ENCODE peak calls at places on chromosomes 11 and 22, in seven cellular contexts. L is T47D, N is K562, Q is HepG2, E is SK-N-SH, D is HCT116, B is H1. A is an unnamed sample.

GRCh38 chr22:47810505-47811500 is 1048.4 kb downstream of the TBC1D22A start:
- DNase-seq in L (no peak), N (no peak), Q (no peak), E (no peak), D (no peak), B (no peak), A (no peak)

GRCh38 chr11:45102810-45103621 is 43.4 kb upstream of the PRDM11 start:
- DNase-seq in L (peak), N (peak), Q (peak), E (peak), D (peak), B (no peak), A (peak)

GRCh38 chr22:46149493-46149997 is 781 bp upstream of the PPARA start:
- DNase-seq in L (peak), N (peak), Q (no peak), E (no peak), D (no peak), B (no peak), A (no peak)

GRCh38 chr11:32374261-32374711 is 61.1 kb downstream of the WT1 start:
- DNase-seq in L (peak), N (peak), Q (peak), E (peak), D (peak), B (peak), A (peak)

GRCh38 chr22:26548984-26549383 is 36.7 kb upstream of the TFIP11 start:
- DNase-seq in L (peak), N (no peak), Q (no peak), E (no peak), D (no peak), B (no peak), A (no peak)

GRCh38 chr11:123628936-123629683 is 25.3 kb downstream of the SCN3B start:
- DNase-seq in L (no peak), N (no peak), Q (no peak), E (peak), D (no peak), B (no peak), A (no peak)

GRCh38 chr11:18091731-18092130 is 14.2 kb downstream of the SAAL1 start:
- DNase-seq in L (no peak), N (no peak), Q (no peak), E (no peak), D (no peak), B (no peak), A (no peak)

GRCh38 chr11:118820412-118821357 is 29.7 kb upstream of the DDX6 start:
- DNase-seq in L (peak), N (no peak), Q (no peak), E (peak), D (peak), B (no peak), A (peak)

GRCh38 chr11:57269580-57270021 is 32.6 kb upstream of the APLNR start:
- DNase-seq in L (peak), N (no peak), Q (no peak), E (no peak), D (no peak), B (no peak), A (no peak)

GRCh38 chr11:58958500-58958899 is 19.2 kb downstream of the GLYATL1 start:
- DNase-seq in L (no peak), N (peak), Q (peak), E (peak), D (peak), B (peak), A (peak)

GRCh38 chr11:111730871-111731591 is 35.2 kb downstream of the PPP2R1B start:
- DNase-seq in L (peak), N (no peak), Q (no peak), E (peak), D (no peak), B (no peak), A (no peak)

GRCh38 chr11:46743693-46744339 is 24.8 kb downstream of the F2 start:
- DNase-seq in L (no peak), N (peak), Q (no peak), E (no peak), D (no peak), B (no peak), A (no peak)

GRCh38 chr22:41286639-41287091 is 678 bp upstream of the RANGAP1 start:
- DNase-seq in L (no peak), N (no peak), Q (peak), E (peak), D (no peak), B (no peak), A (peak)

GRCh38 chr11:32918427-32918826 is 25.8 kb downstream of the QSER1 start:
- DNase-seq in L (no peak), N (no peak), Q (no peak), E (no peak), D (no peak), B (no peak), A (no peak)

GRCh38 chr11:8065031-8065430 is 16.0 kb upstream of the TUB start:
- DNase-seq in L (no peak), N (no peak), Q (no peak), E (no peak), D (no peak), B (no peak), A (no peak)

GRCh38 chr22:38569181-38569971 is 607 bp downstream of the DMC1 start:
- DNase-seq in L (no peak), N (peak), Q (no peak), E (peak), D (no peak), B (no peak), A (no peak)

GRCh38 chr22:40240671-40241070 is 62.9 kb downstream of the TNRC6B start:
- DNase-seq in L (no peak), N (no peak), Q (no peak), E (no peak), D (no peak), B (no peak), A (no peak)

GRCh38 chr11:61657566-61657965 is 22.6 kb upstream of the DAGLA start:
- DNase-seq in L (no peak), N (no peak), Q (peak), E (no peak), D (no peak), B (no peak), A (no peak)

GRCh38 chr11:9142732-9143131 is 51.3 kb upstream of the SCUBE2 start:
- DNase-seq in L (no peak), N (no peak), Q (no peak), E (no peak), D (no peak), B (no peak), A (no peak)

GRCh38 chr11:10878408-10879214 is 20.8 kb upstream of the ZBED5 start:
- DNase-seq in L (peak), N (peak), Q (peak), E (peak), D (peak), B (no peak), A (peak)

GRCh38 chr22:24592846-24593809 is at the start of gene LRRC75B:
- DNase-seq in L (peak), N (peak), Q (peak), E (peak), D (peak), B (peak), A (no peak)

GRCh38 chr11:106133529-106133928 is 56.1 kb downstream of the AASDHPPT start:
- DNase-seq in L (no peak), N (peak), Q (no peak), E (no peak), D (no peak), B (no peak), A (no peak)

GRCh38 chr11:130827697-130828377 is 88.4 kb downstream of the SNX19 start:
- DNase-seq in L (peak), N (peak), Q (peak), E (peak), D (peak), B (peak), A (no peak)

GRCh38 chr11:106156290-106156937 is 79.0 kb downstream of the AASDHPPT start:
- DNase-seq in L (peak), N (peak), Q (peak), E (peak), D (peak), B (no peak), A (peak)

GRCh38 chr11:40797981-40798380 is 661.5 kb downstream of the LRRC4C start:
- DNase-seq in L (no peak), N (no peak), Q (no peak), E (no peak), D (no peak), B (no peak), A (no peak)

GRCh38 chr11:99068832-99069231 is 48.1 kb downstream of the CNTN5 start:
- DNase-seq in L (no peak), N (no peak), Q (no peak), E (no peak), D (no peak), B (no peak), A (no peak)

GRCh38 chr11:130131957-130132850 is 27.4 kb upstream of the ST14 start:
- DNase-seq in L (peak), N (peak), Q (peak), E (peak), D (peak), B (peak), A (peak)

GRCh38 chr11:113014731-113015455 is 53.7 kb downstream of the NCAM1 start:
- DNase-seq in L (no peak), N (no peak), Q (no peak), E (peak), D (no peak), B (no peak), A (no peak)

GRCh38 chr11:75579841-75580240 is 17.8 kb downstream of the SERPINH1 start:
- DNase-seq in L (no peak), N (no peak), Q (no peak), E (no peak), D (no peak), B (no peak), A (no peak)

GRCh38 chr11:94586978-94587377 is 19.8 kb downstream of the PIWIL4 start:
- DNase-seq in L (peak), N (no peak), Q (no peak), E (no peak), D (no peak), B (no peak), A (no peak)

GRCh38 chr11:64916040-64916847 is 765 bp downstream of the ATG2A start:
- DNase-seq in L (peak), N (peak), Q (peak), E (peak), D (no peak), B (no peak), A (no peak)

GRCh38 chr11:113934797-113935196 is 30.2 kb downstream of the HTR3B start:
- DNase-seq in L (no peak), N (no peak), Q (no peak), E (no peak), D (no peak), B (no peak), A (no peak)

DNA sequence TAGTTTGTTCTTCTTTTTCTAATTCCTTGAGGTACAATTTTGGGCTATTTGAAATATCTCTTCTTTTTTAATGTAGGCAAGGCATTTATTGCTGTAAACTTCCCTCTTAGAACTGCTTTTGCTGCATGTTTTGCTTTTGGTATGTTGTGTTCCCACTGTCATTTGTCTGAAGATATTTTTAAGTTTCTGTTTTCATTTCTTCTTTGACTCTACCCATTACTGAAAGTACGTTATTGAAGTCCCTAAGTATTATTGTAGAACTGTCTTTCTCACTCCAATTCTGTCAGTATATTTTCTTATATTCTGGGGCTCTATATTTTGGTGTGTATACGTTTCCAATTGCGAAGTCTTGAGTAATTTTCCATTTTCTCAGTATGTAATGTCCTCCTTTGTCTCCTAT is 77.9 kb downstream of the KCNQ1OT1 start:
- DNase-seq in L (no peak), N (no peak), Q (no peak), E (no peak), D (no peak), B (no peak), A (peak)
- TF ChIP-seq JUND in L (no peak), N (no peak), Q (no peak), E (no peak), D (no peak), B (no peak), A (no peak)

GRCh38 chr11:122230387-122230760 is 114.4 kb upstream of the BLID start:
- DNase-seq in L (no peak), N (no peak), Q (no peak), E (no peak), D (no peak), B (no peak), A (no peak)
- TF ChIP-seq JUND in L (no peak), N (no peak), Q (no peak), E (no peak), D (no peak), B (no peak), A (no peak)

GRCh38 chr11:80816454-80816847 is 1375.6 kb upstream of the TENM4 start:
- DNase-seq in L (no peak), N (no peak), Q (no peak), E (no peak), D (no peak), B (no peak), A (no peak)
- TF ChIP-seq JUND in L (no peak), N (no peak), Q (no peak), E (no peak), D (no peak), B (no peak), A (no peak)

DNA sequence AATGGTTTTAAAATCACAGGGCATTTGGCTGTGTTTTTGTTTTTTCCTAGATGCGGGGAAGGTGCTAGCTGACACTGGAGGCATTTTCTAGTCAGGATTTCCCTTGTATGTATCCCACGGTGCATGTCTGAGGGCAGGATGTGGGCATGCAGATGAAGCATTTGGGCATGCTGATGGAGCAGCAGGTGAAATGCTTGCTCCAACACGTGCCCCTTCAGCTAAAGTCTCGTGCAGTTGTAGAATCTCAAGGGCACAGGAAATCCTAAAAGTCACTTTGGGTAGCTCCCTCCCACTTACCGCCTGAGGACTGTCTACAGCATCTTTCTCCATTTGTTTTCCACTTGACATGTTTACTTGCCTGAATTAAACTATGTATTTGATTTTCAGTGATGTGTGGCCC is 429.4 kb upstream of the B3GAT1 start:
- DNase-seq in L (no peak), N (no peak), Q (no peak), E (no peak), D (no peak), B (no peak), A (no peak)
- TF ChIP-seq JUND in L (no peak), N (no peak), Q (no peak), E (no peak), D (no peak), B (no peak), A (no peak)

DNA sequence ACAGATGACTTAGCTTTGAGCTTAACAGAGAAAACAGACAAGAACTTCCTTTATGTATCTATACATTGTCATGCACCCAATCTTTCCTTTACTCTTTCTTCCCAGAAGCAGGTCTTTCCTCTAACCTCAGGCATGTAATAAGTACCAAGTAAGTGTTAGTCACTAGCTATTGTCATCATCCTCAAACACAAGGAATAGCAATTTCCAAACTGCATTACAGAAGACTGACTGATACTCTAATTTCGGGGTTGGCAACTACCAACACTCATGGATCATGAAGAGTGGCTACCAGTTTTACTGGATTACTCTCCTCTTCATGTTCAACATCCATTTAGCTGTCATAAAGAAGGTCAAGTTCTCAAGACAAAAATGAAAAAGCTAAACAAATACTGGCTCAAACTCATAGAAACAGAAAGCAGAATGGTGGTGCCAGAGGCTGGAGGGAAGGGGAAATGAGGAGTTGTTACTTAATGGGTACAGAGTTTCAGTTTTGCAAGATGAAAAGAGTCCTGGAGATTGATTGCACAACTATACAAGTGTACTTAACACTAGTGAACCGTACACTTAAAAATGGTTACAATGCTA is 111.6 kb downstream of the SIK3 start:
- DNase-seq in L (no peak), N (no peak), Q (peak), E (no peak), D (no peak), B (no peak), A (peak)
- TF ChIP-seq JUND in L (no peak), N (no peak), Q (no peak), E (peak), D (no peak), B (no peak), A (no peak)

A was measured in GM12878.